ENCODE peak calls at places on chromosome 21, in seven cellular contexts. T, O, Y, R, F, B and W are unnamed samples.

GRCh38 chr21:31909153-31909771 is 36.4 kb downstream of the HUNK start:
- DNase-seq in R (no peak), B (no peak), Y (no peak), F (no peak), T (no peak), O (no peak), W (no peak)

GRCh38 chr21:41215856-41216408 is 48.0 kb downstream of the BACE2 start:
- DNase-seq in R (no peak), T (no peak), F (no peak), Y (no peak), O (no peak), B (no peak), W (no peak)

GRCh38 chr21:43332872-43333300 is 94.0 kb downstream of the SIK1 start:
- DNase-seq in Y (no peak), R (no peak), O (no peak), B (no peak), F (no peak), T (no peak), W (no peak)

GRCh38 chr21:46605759-46606426 is 1.0 kb upstream of the S100B start:
- DNase-seq in B (no peak), O (no peak), F (peak), T (peak), R (no peak), Y (peak), W (no peak)

GRCh38 chr21:18409579-18409978 is 6.0 kb upstream of the TMPRSS15 start:
- DNase-seq in R (no peak), O (no peak), T (no peak), F (no peak), Y (no peak), B (no peak), W (no peak)

GRCh38 chr21:43354016-43354420 is 72.9 kb downstream of the SIK1 start:
- DNase-seq in B (no peak), O (no peak), R (no peak), Y (no peak), F (no peak), T (no peak), W (no peak)

GRCh38 chr21:25080706-25081495 is 526.4 kb downstream of the MRPL39 start:
- DNase-seq in O (no peak), F (no peak), B (no peak), R (no peak), Y (no peak), T (no peak), W (no peak)

GRCh38 chr21:34278451-34278850 is 85.4 kb upstream of the KCNE2 start:
- DNase-seq in O (no peak), B (no peak), T (no peak), Y (no peak), R (no peak), F (no peak), W (no peak)

GRCh38 chr21:17679002-17679600 is 66.4 kb upstream of the BTG3 start:
- DNase-seq in F (no peak), B (peak), T (no peak), R (no peak), O (peak), Y (no peak), W (peak)

GRCh38 chr21:44285547-44285992 is at the start of gene AIRE:
- DNase-seq in B (no peak), Y (no peak), F (peak), O (peak), T (no peak), R (no peak), W (no peak)

GRCh38 chr21:26653431-26653830 is 80.3 kb upstream of the CYYR1 start:
- DNase-seq in O (no peak), R (no peak), F (no peak), Y (no peak), T (no peak), B (no peak), W (no peak)

GRCh38 chr21:33198346-33199135 is 31.2 kb upstream of the IFNAR2 start:
- DNase-seq in O (peak), Y (no peak), T (no peak), F (peak), R (peak), B (peak), W (no peak)

GRCh38 chr21:45594721-45595489 is 48.6 kb upstream of the PCBP3 start:
- DNase-seq in B (no peak), O (no peak), Y (peak), T (no peak), R (no peak), F (peak), W (no peak)

GRCh38 chr21:34535886-34536285 is 23.9 kb upstream of the KCNE1 start:
- DNase-seq in O (no peak), Y (no peak), R (no peak), T (no peak), F (no peak), B (no peak), W (no peak)

GRCh38 chr21:45108034-45108790 is 33.8 kb downstream of the ADARB1 start:
- DNase-seq in B (no peak), O (no peak), R (no peak), Y (no peak), F (no peak), T (no peak), W (no peak)

GRCh38 chr21:45054927-45055612 is 19.3 kb upstream of the ADARB1 start:
- DNase-seq in R (no peak), T (no peak), F (no peak), B (no peak), Y (peak), O (no peak), W (no peak)

GRCh38 chr21:42798106-42798505 is 81.2 kb downstream of the WDR4 start:
- DNase-seq in T (no peak), O (no peak), B (no peak), Y (peak), F (no peak), R (no peak), W (no peak)

GRCh38 chr21:45293214-45293725 is 5.6 kb upstream of the POFUT2 start:
- DNase-seq in B (peak), T (peak), R (no peak), O (peak), F (no peak), Y (no peak), W (no peak)

GRCh38 chr21:45020629-45021427 is 53.6 kb upstream of the ADARB1 start:
- DNase-seq in R (no peak), T (no peak), B (no peak), F (peak), O (no peak), Y (no peak), W (no peak)

GRCh38 chr21:46562472-46562871 is 42.4 kb downstream of the S100B start:
- DNase-seq in F (no peak), O (no peak), B (no peak), T (no peak), R (no peak), Y (no peak), W (no peak)

GRCh38 chr21:21682172-21682571 is 684.0 kb downstream of the NCAM2 start:
- DNase-seq in R (no peak), Y (no peak), F (no peak), T (no peak), B (peak), O (peak), W (no peak)

GRCh38 chr21:44927587-44928461 is 7.1 kb upstream of the ITGB2 start:
- DNase-seq in O (peak), R (no peak), F (peak), Y (peak), T (no peak), B (peak), W (no peak)

GRCh38 chr21:23977971-23978370 is 1629.3 kb downstream of the MRPL39 start:
- DNase-seq in T (no peak), B (no peak), O (no peak), F (no peak), R (no peak), Y (no peak), W (no peak)
- H3K4me3 ChIP-seq in T (no peak), B (no peak), O (no peak), F (no peak), R (no peak), Y (no peak), W (no peak)

GRCh38 chr21:28883931-28884330 is 108.7 kb downstream of the LTN1 start:
- DNase-seq in O (no peak), F (no peak), B (no peak), R (no peak), T (no peak), Y (no peak), W (peak)
- H3K4me3 ChIP-seq in O (peak), F (no peak), B (peak), R (no peak), T (peak), Y (no peak), W (no peak)

GRCh38 chr21:37505963-37506362 is 139.4 kb downstream of the DYRK1A start:
- DNase-seq in R (no peak), T (no peak), O (no peak), Y (no peak), F (no peak), B (no peak), W (no peak)
- H3K4me3 ChIP-seq in R (no peak), T (no peak), O (no peak), Y (no peak), F (no peak), B (no peak), W (no peak)

GRCh38 chr21:14762309-14762708 is 216.2 kb upstream of the SAMSN1 start:
- DNase-seq in Y (no peak), R (no peak), T (no peak), F (no peak), O (no peak), B (no peak), W (no peak)

GRCh38 chr21:14759285-14759684 is 213.2 kb upstream of the SAMSN1 start:
- DNase-seq in Y (no peak), B (no peak), R (no peak), F (no peak), O (no peak), T (no peak), W (no peak)

GRCh38 chr21:14763695-14764064 is 217.6 kb upstream of the SAMSN1 start:
- DNase-seq in F (no peak), R (no peak), Y (no peak), O (no peak), T (no peak), B (no peak), W (no peak)

GRCh38 chr21:14766241-14766640 is 220.1 kb upstream of the SAMSN1 start:
- DNase-seq in F (no peak), Y (no peak), O (no peak), B (no peak), T (no peak), R (peak), W (no peak)

GRCh38 chr21:14762734-14763694 is 216.9 kb upstream of the SAMSN1 start:
- DNase-seq in T (no peak), R (no peak), F (no peak), B (no peak), Y (no peak), O (no peak), W (no peak)
- H3K4me3 ChIP-seq in T (no peak), R (no peak), F (no peak), B (no peak), Y (peak), O (no peak), W (no peak)

GRCh38 chr21:38807481-38807880 is 1.8 kb downstream of the ETS2 start:
- DNase-seq in F (no peak), B (peak), Y (no peak), R (no peak), O (no peak), T (no peak), W (no peak)

GRCh38 chr21:38809170-38809878 is 3.6 kb downstream of the ETS2 start:
- DNase-seq in T (no peak), F (no peak), O (no peak), Y (no peak), R (no peak), B (no peak), W (no peak)

GRCh38 chr21:38806153-38806941 is 618 bp downstream of the ETS2 start:
- DNase-seq in Y (no peak), T (no peak), F (peak), B (no peak), O (peak), R (peak), W (no peak)

GRCh38 chr21:38806942-38807284 is 1.2 kb downstream of the ETS2 start:
- DNase-seq in T (no peak), O (peak), F (no peak), R (no peak), B (peak), Y (no peak), W (no peak)

DNA sequence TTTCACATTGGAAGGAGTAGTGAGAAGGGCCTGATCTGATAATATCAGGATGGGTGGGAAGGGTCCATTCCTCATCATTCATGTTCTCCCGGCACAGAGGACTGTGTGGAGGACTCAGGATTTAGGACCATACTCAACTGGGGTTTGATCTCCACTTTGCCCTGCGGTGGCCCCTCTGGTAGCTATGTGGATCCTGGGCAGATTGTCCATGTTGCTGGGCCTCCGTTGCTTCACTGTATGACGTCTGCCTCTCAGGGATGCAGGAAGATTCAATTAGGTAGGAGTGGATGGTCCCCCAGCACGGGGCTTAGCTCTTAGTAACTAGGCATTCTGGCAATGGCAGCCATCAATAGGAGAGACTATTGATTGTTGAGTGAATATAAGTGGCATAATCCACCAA is 2.3 kb downstream of the ETS2 start:
- DNase-seq in B (no peak), O (no peak), T (no peak), F (no peak), R (no peak), Y (no peak), W (no peak)
- H3K4me3 ChIP-seq in B (peak), O (peak), T (peak), F (peak), R (no peak), Y (peak), W (no peak)